ENCODE peak calls at places on chromosomes 13 and 19, in ten cellular contexts. J is cardiac muscle cell, B is AG04450, S is thoracic aorta, V is SK-N-SH, E is stomach, P is breast epithelium, H is right lobe of liver, A is suprapubic skin, T is uterus. F is an unnamed sample.

GRCh38 chr13:103961784-103962183 is 895.6 kb upstream of the SLC10A2 start:
- DNase-seq in J (peak; percentile 33), B (no peak), S (no peak), V (no peak), E (no peak), P (no peak), H (no peak), A (no peak), T (no peak), F (no peak)

GRCh38 chr19:45800009-45800553 is 7.4 kb upstream of the DMWD start:
- DNase-seq in J (peak; percentile 48), B (peak; percentile 20), S (no peak), V (no peak), E (no peak), P (no peak), H (no peak), A (no peak), T (no peak), F (no peak)

GRCh38 chr19:56538761-56539263 is at the start of gene ZFP28:
- DNase-seq in J (no peak), B (no peak), S (peak; percentile 31), V (peak; percentile 95), E (no peak), P (no peak), H (peak; percentile 67), A (peak; percentile 84), T (peak; percentile 76), F (peak; percentile 66)

GRCh38 chr13:40591091-40591490 is 75.3 kb downstream of the FOXO1 start:
- DNase-seq in J (no peak), B (no peak), S (no peak), V (no peak), E (no peak), P (no peak), H (no peak), A (no peak), T (no peak), F (no peak)

GRCh38 chr13:108322206-108322824 is 52.8 kb downstream of the TNFSF13B start:
- DNase-seq in J (peak; percentile 57), B (peak; percentile 4), S (no peak), V (peak; percentile 36), E (no peak), P (no peak), H (no peak), A (no peak), T (no peak), F (no peak)

GRCh38 chr19:18117692-18118378 is 20.3 kb downstream of the MAST3 start:
- DNase-seq in J (peak; percentile 91), B (no peak), S (no peak), V (peak; percentile 99), E (peak; percentile 95), P (peak; percentile 73), H (peak; percentile 96), A (peak; percentile 88), T (peak; percentile 94), F (no peak)

GRCh38 chr13:93268327-93269028 is 41.9 kb downstream of the GPC6 start:
- DNase-seq in J (peak; percentile 61), B (no peak), S (no peak), V (no peak), E (no peak), P (no peak), H (no peak), A (no peak), T (no peak), F (no peak)

GRCh38 chr13:27374126-27374613 is 50.2 kb upstream of the GTF3A start:
- DNase-seq in J (no peak), B (no peak), S (no peak), V (no peak), E (no peak), P (no peak), H (no peak), A (no peak), T (no peak), F (no peak)

GRCh38 chr19:4506449-4507149 is 11.7 kb downstream of the PLIN4 start:
- DNase-seq in J (peak; percentile 47), B (peak; percentile 8), S (no peak), V (no peak), E (no peak), P (no peak), H (no peak), A (no peak), T (no peak), F (no peak)

GRCh38 chr19:52662631-52663030 is 24.5 kb upstream of the ZNF83 start:
- DNase-seq in J (no peak), B (no peak), S (no peak), V (no peak), E (no peak), P (no peak), H (no peak), A (no peak), T (no peak), F (no peak)

GRCh38 chr19:36986131-36986530 is 70.0 kb downstream of the ZNF568 start:
- DNase-seq in J (no peak), B (no peak), S (no peak), V (no peak), E (no peak), P (no peak), H (no peak), A (no peak), T (no peak), F (no peak)

GRCh38 chr19:36987091-36987490 is 71.0 kb downstream of the ZNF568 start:
- DNase-seq in J (no peak), B (no peak), S (no peak), V (no peak), E (no peak), P (no peak), H (no peak), A (no peak), T (no peak), F (no peak)

DNA sequence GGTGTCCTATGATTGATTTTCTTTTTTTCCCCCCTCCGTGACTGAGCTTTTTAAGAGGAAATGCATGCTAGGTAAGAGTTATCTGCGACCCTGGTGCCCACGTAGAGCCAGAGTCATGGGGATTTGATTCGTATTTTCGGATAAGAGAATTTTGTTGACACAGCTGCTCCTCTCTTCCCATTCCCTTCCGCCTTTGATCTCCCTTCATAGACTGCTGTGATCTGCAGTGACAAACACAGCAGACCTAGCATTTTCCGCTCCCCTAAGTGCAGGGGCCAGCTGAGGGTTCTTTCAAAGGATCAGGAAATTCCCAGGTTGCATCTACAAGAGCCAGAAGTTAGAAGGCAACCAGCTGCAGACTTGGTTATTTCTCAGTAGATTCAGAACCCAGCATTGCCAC is 70.5 kb downstream of the ZNF568 start:
- DNase-seq in J (no peak), B (no peak), S (no peak), V (no peak), E (no peak), P (no peak), H (no peak), A (no peak), T (no peak), F (no peak)
- H3K9me3 ChIP-seq in J (no peaks in the 10 kb centered on the region), B (peaks cover 10% of the 10 kb centered on the region), S (peaks cover 5% of the 10 kb centered on the region), V (no peaks in the 10 kb centered on the region), E (no peaks in the 10 kb centered on the region), P (peaks cover 40% of the 10 kb centered on the region), H (no peaks in the 10 kb centered on the region), A (peaks cover 17% of the 10 kb centered on the region), T (no peaks in the 10 kb centered on the region), F (peaks cover 5% of the 10 kb centered on the region)

DNA sequence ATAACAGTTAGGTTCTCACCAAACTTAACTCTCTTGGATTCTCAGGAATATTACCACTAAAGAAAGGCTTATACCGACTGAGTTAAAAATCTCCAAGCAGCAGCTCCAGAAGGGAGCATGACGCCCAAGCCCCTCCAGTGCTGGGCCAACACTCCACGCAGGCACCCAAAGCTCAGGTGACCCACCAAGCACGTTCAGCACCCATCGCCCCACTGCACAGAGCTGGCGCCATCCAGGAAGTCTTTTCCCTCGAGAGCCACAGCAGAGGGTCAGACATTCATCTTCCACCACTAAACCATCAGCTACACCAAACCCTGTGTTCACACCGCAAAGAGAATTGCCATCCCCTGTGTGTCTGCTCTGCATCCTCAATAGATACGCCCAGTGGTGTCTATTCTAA is 65.7 kb downstream of the SOX1 start:
- DNase-seq in J (no peak), B (no peak), S (no peak), V (no peak), E (peak; percentile 18), P (peak; percentile 10), H (no peak), A (no peak), T (no peak), F (no peak)
- H3K4me3 ChIP-seq in J (no peak overlapping the region), B (no peak overlapping the region), S (no peak overlapping the region), V (no peak overlapping the region), E (no peak overlapping the region), P (no peak overlapping the region), H (no peak overlapping the region), A (no peak overlapping the region), T (no peak overlapping the region), F (no peak overlapping the region)

GRCh38 chr19:2043269-2043641 is 7.8 kb downstream of the MKNK2 start:
- DNase-seq in J (no peak), B (no peak), S (no peak), V (no peak), E (no peak), P (no peak), H (peak; percentile 58), A (peak; percentile 71), T (peak; percentile 23), F (no peak)
- H3K27ac ChIP-seq in J (no peak overlapping the region), B (no peak overlapping the region), S (peak overlapping the region; percentile 76), V (no peak overlapping the region), E (peak overlapping the region; percentile 100), P (peak overlapping the region; percentile 96), H (no peak overlapping the region), A (peak overlapping the region; percentile 82), T (peak overlapping the region; percentile 89), F (peak overlapping the region; percentile 83)

DNA sequence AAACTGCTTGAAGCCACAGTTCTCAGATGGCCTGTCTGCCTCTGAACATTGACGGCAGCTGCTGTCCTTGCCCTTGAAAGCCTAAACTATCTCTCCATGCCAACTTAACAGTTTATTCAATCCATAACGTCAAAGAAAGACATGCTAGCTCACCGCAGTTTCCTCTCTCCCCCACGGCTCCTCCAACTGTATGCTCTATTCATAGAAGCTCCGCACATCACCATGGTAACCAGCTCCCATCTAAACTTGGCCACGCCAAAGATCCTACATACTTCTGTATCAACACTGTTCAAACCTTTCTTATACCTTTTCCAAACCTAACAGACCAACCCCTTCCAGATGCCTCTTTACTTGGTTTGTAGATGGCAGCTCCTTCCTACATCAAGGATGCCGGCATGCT is 48.6 kb downstream of the ZNF91 start:
- DNase-seq in J (no peak), B (no peak), S (no peak), V (no peak), E (no peak), P (no peak), H (no peak), A (no peak), T (no peak), F (no peak)
- H3K9me3 ChIP-seq in J (peaks cover 9% of the 10 kb centered on the region), B (peaks cover 73% of the 10 kb centered on the region), S (peaks cover 92% of the 10 kb centered on the region), V (peaks cover 8% of the 10 kb centered on the region), E (peaks cover 71% of the 10 kb centered on the region), P (peaks cover 86% of the 10 kb centered on the region), H (no peaks in the 10 kb centered on the region), A (peaks cover 62% of the 10 kb centered on the region), T (no peaks in the 10 kb centered on the region), F (peaks cover 23% of the 10 kb centered on the region)

DNA sequence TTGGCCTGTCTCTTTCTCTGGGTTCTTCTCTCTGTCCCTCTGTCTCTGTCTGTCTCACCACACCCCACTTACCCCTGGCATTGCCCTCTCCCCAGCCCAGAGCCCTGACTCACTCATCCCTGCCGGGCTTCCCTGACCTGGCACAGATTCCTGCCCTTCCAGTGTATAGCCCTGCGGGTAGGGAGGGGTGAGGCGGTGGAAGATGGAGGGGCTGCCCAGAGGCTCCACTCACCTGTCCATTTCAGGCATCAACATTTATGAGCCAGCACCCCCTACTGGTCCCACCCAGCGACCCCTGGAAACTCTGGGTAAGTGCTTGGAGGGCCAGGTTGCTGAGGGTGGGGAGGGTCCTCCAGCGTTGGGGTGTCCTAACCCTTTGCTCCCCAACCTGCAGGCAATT is 1.0 kb downstream of the NCCRP1 start:
- DNase-seq in J (no peak), B (no peak), S (no peak), V (no peak), E (no peak), P (no peak), H (no peak), A (no peak), T (no peak), F (no peak)
- H3K4me3 ChIP-seq in J (no peak overlapping the region), B (no peak overlapping the region), S (no peak overlapping the region), V (no peak overlapping the region), E (no peak overlapping the region), P (no peak overlapping the region), H (no peak overlapping the region), A (peak overlapping the region; percentile 33), T (no peak overlapping the region), F (no peak overlapping the region)

F was measured in RWPE2.